ENCODE peak calls at places on chromosome 10, in six cellular contexts. G, S, L, T, P and I are unnamed samples.

GRCh38 chr10:58662314-58662713 is 149.6 kb downstream of the BICC1 start:
- DNase-seq in S (no peak), L (no peak), G (peak), T (no peak), P (no peak), I (peak)

GRCh38 chr10:96222908-96223307 is 48.5 kb downstream of the BLNK start:
- DNase-seq in P (no peak), G (no peak), S (no peak), L (no peak), T (no peak), I (no peak)

GRCh38 chr10:61091531-61091930 is 147.5 kb upstream of the RHOBTB1 start:
- DNase-seq in L (no peak), T (no peak), G (no peak), P (no peak), S (no peak), I (no peak)

GRCh38 chr10:3805791-3806381 is 20.9 kb upstream of the KLF6 start:
- DNase-seq in S (peak), T (no peak), L (no peak), P (no peak), G (peak), I (peak)

GRCh38 chr10:21526184-21526951 is 886 bp upstream of the SKIDA1 start:
- DNase-seq in S (peak), P (peak), G (peak), L (peak), T (peak), I (peak)

GRCh38 chr10:53808677-53809076 is 992.4 kb downstream of the PCDH15 start:
- DNase-seq in G (no peak), S (no peak), T (no peak), P (no peak), L (no peak), I (no peak)

GRCh38 chr10:20765066-20765465 is 132.0 kb downstream of the NEBL start:
- DNase-seq in P (no peak), T (no peak), G (no peak), L (no peak), S (no peak), I (no peak)

GRCh38 chr10:69316313-69317059 is 38.2 kb downstream of the HK1 start:
- DNase-seq in T (peak), L (no peak), P (no peak), S (no peak), G (peak), I (peak)

GRCh38 chr10:91340613-91341362 is 69.4 kb upstream of the HECTD2 start:
- DNase-seq in S (no peak), T (no peak), G (peak), L (no peak), P (no peak), I (peak)

GRCh38 chr10:126058104-126058503 is 161.7 kb downstream of the FANK1 start:
- DNase-seq in G (no peak), T (no peak), P (no peak), L (no peak), S (no peak), I (no peak)

GRCh38 chr10:91745086-91745831 is 53.0 kb upstream of the TNKS2 start:
- DNase-seq in P (no peak), S (no peak), T (peak), L (no peak), G (peak), I (peak)

GRCh38 chr10:118735294-118735693 is 19.5 kb downstream of the CACUL1 start:
- DNase-seq in P (no peak), G (no peak), S (no peak), T (no peak), L (no peak), I (no peak)

GRCh38 chr10:86538547-86538946 is 17.0 kb upstream of the WAPL start:
- DNase-seq in S (no peak), T (no peak), P (no peak), L (peak), G (no peak), I (no peak)

GRCh38 chr10:113819989-113820388 is 33.9 kb downstream of the DCLRE1A start:
- DNase-seq in P (no peak), G (no peak), S (no peak), L (no peak), T (no peak), I (no peak)

GRCh38 chr10:31977440-31978157 is 49.0 kb upstream of the ARHGAP12 start:
- DNase-seq in T (no peak), P (no peak), G (peak), S (no peak), L (no peak), I (no peak)